ENCODE peak calls at places on chromosome 14, in five cellular contexts. One of them, this sample, is unnamed.

GRCh38 chr14:80434574-80435321 is 223.4 kb upstream of the DIO2 start:
- DNase-seq in IMR-90: peak
- DNase-seq in PC-9: peak
- DNase-seq in left ventricle myocardium inferior: no peak
- DNase-seq in left lung: no peak
- DNase-seq in this sample: no peak

GRCh38 chr14:51094282-51094821 is 553 bp downstream of the TRIM9 start:
- DNase-seq in IMR-90: no peak
- DNase-seq in PC-9: no peak
- DNase-seq in left ventricle myocardium inferior: no peak
- DNase-seq in left lung: peak
- DNase-seq in this sample: no peak

GRCh38 chr14:54715811-54716210 is 148.9 kb downstream of the SAMD4A start:
- DNase-seq in IMR-90: no peak
- DNase-seq in PC-9: no peak
- DNase-seq in left ventricle myocardium inferior: no peak
- DNase-seq in left lung: no peak
- DNase-seq in this sample: no peak

GRCh38 chr14:42469637-42470426 is 863.2 kb downstream of the LRFN5 start:
- DNase-seq in IMR-90: peak
- DNase-seq in PC-9: no peak
- DNase-seq in left ventricle myocardium inferior: no peak
- DNase-seq in left lung: no peak
- DNase-seq in this sample: no peak

GRCh38 chr14:38107216-38107631 is 100.5 kb upstream of the SSTR1 start:
- DNase-seq in IMR-90: peak
- DNase-seq in PC-9: no peak
- DNase-seq in left ventricle myocardium inferior: no peak
- DNase-seq in left lung: no peak
- DNase-seq in this sample: no peak

GRCh38 chr14:89241265-89241664 is 175.8 kb downstream of the FOXN3 start:
- DNase-seq in IMR-90: no peak
- DNase-seq in PC-9: no peak
- DNase-seq in left ventricle myocardium inferior: no peak
- DNase-seq in left lung: no peak
- DNase-seq in this sample: no peak

GRCh38 chr14:22427771-22428228 is 161.2 kb downstream of the DAD1 start:
- DNase-seq in IMR-90: peak
- DNase-seq in PC-9: peak
- DNase-seq in left ventricle myocardium inferior: peak
- DNase-seq in left lung: no peak
- DNase-seq in this sample: no peak

GRCh38 chr14:29637406-29637805 is 290.2 kb downstream of the PRKD1 start:
- DNase-seq in IMR-90: peak
- DNase-seq in PC-9: no peak
- DNase-seq in left ventricle myocardium inferior: peak
- DNase-seq in left lung: no peak
- DNase-seq in this sample: peak

GRCh38 chr14:54486685-54487084 is 2.1 kb downstream of the GMFB start:
- DNase-seq in IMR-90: no peak
- DNase-seq in PC-9: no peak
- DNase-seq in left ventricle myocardium inferior: no peak
- DNase-seq in left lung: no peak
- DNase-seq in this sample: no peak

GRCh38 chr14:90518941-90519256 is 122.1 kb downstream of the CALM1 start:
- DNase-seq in IMR-90: peak
- DNase-seq in PC-9: no peak
- DNase-seq in left ventricle myocardium inferior: no peak
- DNase-seq in left lung: no peak
- DNase-seq in this sample: peak

GRCh38 chr14:99724196-99724891 is 40.2 kb downstream of the CYP46A1 start:
- DNase-seq in IMR-90: peak
- DNase-seq in PC-9: no peak
- DNase-seq in left ventricle myocardium inferior: no peak
- DNase-seq in left lung: peak
- DNase-seq in this sample: no peak

GRCh38 chr14:45976001-45976400 is 675.6 kb downstream of the RPL10L start:
- DNase-seq in IMR-90: no peak
- DNase-seq in PC-9: no peak
- DNase-seq in left ventricle myocardium inferior: no peak
- DNase-seq in left lung: no peak
- DNase-seq in this sample: no peak

GRCh38 chr14:69587389-69587788 is 12.7 kb upstream of the CCDC177 start:
- DNase-seq in IMR-90: no peak
- DNase-seq in PC-9: no peak
- DNase-seq in left ventricle myocardium inferior: no peak
- DNase-seq in left lung: no peak
- DNase-seq in this sample: no peak

GRCh38 chr14:31884776-31885379 is 192.2 kb upstream of the ARHGAP5 start:
- DNase-seq in IMR-90: peak
- DNase-seq in PC-9: peak
- DNase-seq in left ventricle myocardium inferior: no peak
- DNase-seq in left lung: no peak
- DNase-seq in this sample: no peak

GRCh38 chr14:100019156-100019882 is 45.9 kb upstream of the EVL start:
- DNase-seq in IMR-90: peak
- DNase-seq in PC-9: no peak
- DNase-seq in left ventricle myocardium inferior: no peak
- DNase-seq in left lung: no peak
- DNase-seq in this sample: no peak

GRCh38 chr14:56666716-56667115 is 87.1 kb downstream of the TMEM260 start:
- DNase-seq in IMR-90: peak
- DNase-seq in PC-9: no peak
- DNase-seq in left ventricle myocardium inferior: no peak
- DNase-seq in left lung: no peak
- DNase-seq in this sample: no peak

GRCh38 chr14:20934148-20934762 is 21.0 kb upstream of the RNASE2 start:
- DNase-seq in IMR-90: no peak
- DNase-seq in PC-9: no peak
- DNase-seq in left ventricle myocardium inferior: peak
- DNase-seq in left lung: peak
- DNase-seq in this sample: peak
- TF ChIP-seq CTCF in IMR-90: peak
- TF ChIP-seq CTCF in PC-9: peak
- TF ChIP-seq CTCF in left ventricle myocardium inferior: peak
- TF ChIP-seq CTCF in left lung: peak
- TF ChIP-seq CTCF in this sample: no peak

GRCh38 chr14:36028218-36028617 is 148.3 kb downstream of the PTCSC3 start:
- DNase-seq in IMR-90: no peak
- DNase-seq in PC-9: no peak
- DNase-seq in left ventricle myocardium inferior: no peak
- DNase-seq in left lung: no peak
- DNase-seq in this sample: no peak
- TF ChIP-seq CTCF in IMR-90: no peak
- TF ChIP-seq CTCF in PC-9: no peak
- TF ChIP-seq CTCF in left ventricle myocardium inferior: no peak
- TF ChIP-seq CTCF in left lung: no peak
- TF ChIP-seq CTCF in this sample: no peak

DNA sequence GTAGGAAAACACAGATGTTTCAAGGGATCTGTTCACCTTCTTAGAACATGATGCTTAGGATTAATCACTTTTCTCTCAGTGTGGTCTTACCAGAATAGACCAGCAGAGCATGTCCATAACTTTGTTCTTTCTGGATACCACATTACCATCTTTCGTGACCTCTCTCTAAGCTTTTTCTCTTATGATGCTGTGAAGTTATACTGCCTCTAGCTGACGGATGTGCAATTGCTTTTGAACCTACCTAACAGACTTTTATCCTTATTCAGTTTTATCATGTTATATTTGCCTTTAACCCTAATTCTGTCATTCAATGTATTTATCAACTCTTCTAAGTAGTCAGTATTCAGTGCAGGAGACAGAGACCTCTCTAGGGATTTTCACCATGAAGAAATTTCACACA is 246.7 kb downstream of the DACT1 start:
- DNase-seq in IMR-90: no peak
- DNase-seq in PC-9: no peak
- DNase-seq in left ventricle myocardium inferior: no peak
- DNase-seq in left lung: no peak
- DNase-seq in this sample: no peak
- TF ChIP-seq CTCF in IMR-90: peak
- TF ChIP-seq CTCF in PC-9: peak
- TF ChIP-seq CTCF in left ventricle myocardium inferior: peak
- TF ChIP-seq CTCF in left lung: no peak
- TF ChIP-seq CTCF in this sample: no peak

GRCh38 chr14:92351750-92352149 is 28.8 kb downstream of the SLC24A4 start:
- DNase-seq in IMR-90: no peak
- DNase-seq in PC-9: no peak
- DNase-seq in left ventricle myocardium inferior: no peak
- DNase-seq in left lung: no peak
- DNase-seq in this sample: no peak

GRCh38 chr14:92353447-92353846 is 30.5 kb downstream of the SLC24A4 start:
- DNase-seq in IMR-90: no peak
- DNase-seq in PC-9: no peak
- DNase-seq in left ventricle myocardium inferior: no peak
- DNase-seq in left lung: no peak
- DNase-seq in this sample: no peak

GRCh38 chr14:92348154-92348553 is 25.2 kb downstream of the SLC24A4 start:
- DNase-seq in IMR-90: no peak
- DNase-seq in PC-9: no peak
- DNase-seq in left ventricle myocardium inferior: no peak
- DNase-seq in left lung: no peak
- DNase-seq in this sample: no peak

GRCh38 chr14:92356677-92357076 is 33.7 kb downstream of the SLC24A4 start:
- DNase-seq in IMR-90: no peak
- DNase-seq in PC-9: no peak
- DNase-seq in left ventricle myocardium inferior: no peak
- DNase-seq in left lung: no peak
- DNase-seq in this sample: no peak

DNA sequence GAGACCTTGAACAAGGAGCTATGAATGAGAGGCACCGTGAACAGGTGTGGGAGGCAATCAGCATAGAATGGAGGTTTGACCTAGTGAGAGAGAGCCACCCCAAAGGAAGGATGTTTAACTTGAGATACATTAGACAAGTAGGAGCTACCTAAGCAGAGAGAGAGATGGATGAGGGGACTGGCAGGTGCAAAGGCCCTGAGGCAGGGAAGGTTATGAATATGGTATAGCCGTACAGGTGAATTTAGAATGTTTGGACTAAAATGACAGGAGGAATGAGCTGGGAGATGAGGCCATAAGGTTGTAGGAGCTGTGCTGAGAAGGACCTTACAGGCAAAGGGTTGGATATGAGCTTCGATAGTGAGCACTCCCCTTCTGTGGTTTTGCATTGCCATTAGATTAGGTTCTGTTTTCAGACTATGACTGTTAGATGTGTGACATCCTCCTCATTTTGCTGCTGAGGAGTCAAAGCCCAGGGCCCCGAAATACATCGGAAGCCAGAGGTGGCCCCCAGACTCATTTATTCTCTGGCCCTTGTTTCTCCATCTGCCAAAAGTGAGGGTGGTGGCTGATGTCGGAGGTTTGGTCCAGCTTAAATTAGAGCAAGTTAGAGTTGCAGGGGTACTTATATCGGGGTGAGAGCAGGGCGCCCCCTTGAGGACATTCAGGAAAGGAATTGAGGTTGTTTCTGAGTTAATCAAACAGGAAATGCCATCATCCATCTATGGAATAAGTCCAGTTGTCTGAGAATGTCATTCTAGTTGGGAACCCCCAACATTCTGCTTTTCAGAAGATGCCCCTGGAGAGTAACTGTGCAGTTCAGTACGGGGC is 29.4 kb downstream of the SLC24A4 start:
- DNase-seq in IMR-90: no peak
- DNase-seq in PC-9: no peak
- DNase-seq in left ventricle myocardium inferior: no peak
- DNase-seq in left lung: no peak
- DNase-seq in this sample: no peak
- TF ChIP-seq CTCF in IMR-90: peak
- TF ChIP-seq CTCF in PC-9: peak
- TF ChIP-seq CTCF in left ventricle myocardium inferior: no peak
- TF ChIP-seq CTCF in left lung: no peak
- TF ChIP-seq CTCF in this sample: peak

This sample was measured in Calu3.